ENCODE peak calls at places on chromosomes 4 and X, in ten cellular contexts. E is heart left ventricle, U is GM10248, J is thoracic aorta, L is A549, X is spleen, P is endothelial cell, C is psoas muscle, O is left ventricle myocardium inferior, V is fibroblast of lung. K is an unnamed sample.

GRCh38 chr4:52234539-52235174 is 183.6 kb downstream of the SPATA18 start:
- DNase-seq in V (peak), O (no peak), L (peak), E (no peak), C (no peak), X (no peak), P (no peak), J (no peak), U (no peak), K (no peak)

GRCh38 chr4:8647626-8648025 is 55.1 kb downstream of the CPZ start:
- DNase-seq in X (peak), V (no peak), J (no peak), L (no peak), U (no peak), C (no peak), P (no peak), O (no peak), E (peak), K (no peak)

GRCh38 chr4:169810325-169811323 is 52.9 kb upstream of the HPF1 start:
- DNase-seq in X (no peak), U (peak), P (peak), L (peak), J (no peak), C (no peak), E (peak), V (peak), O (no peak), K (no peak)

GRCh38 chr4:136751530-136751929 is 780.8 kb downstream of the PCDH18 start:
- DNase-seq in L (no peak), V (no peak), P (no peak), O (no peak), J (no peak), X (no peak), C (no peak), E (no peak), U (no peak), K (no peak)

GRCh38 chr4:35771571-35771970 is 472.7 kb downstream of the ARAP2 start:
- DNase-seq in J (no peak), U (no peak), C (no peak), P (no peak), V (no peak), L (no peak), X (no peak), E (no peak), O (no peak), K (no peak)

GRCh38 chr4:163623787-163624186 is 129.3 kb downstream of the TMA16 start:
- DNase-seq in J (no peak), C (no peak), E (no peak), U (no peak), X (no peak), L (no peak), O (no peak), V (no peak), P (no peak), K (no peak)

GRCh38 chrX:65587616-65588526 is 53.3 kb upstream of the LAS1L start:
- DNase-seq in U (no peak), P (no peak), V (peak), X (no peak), L (no peak), J (peak), O (peak), C (peak), E (peak), K (peak)

GRCh38 chr4:16772366-16772850 is 126.0 kb downstream of the LDB2 start:
- DNase-seq in V (peak), P (no peak), L (no peak), J (no peak), C (no peak), X (no peak), O (no peak), E (no peak), U (no peak), K (no peak)

GRCh38 chrX:108735680-108736508 is 469 bp downstream of the IRS4 start:
- DNase-seq in C (no peak), L (no peak), O (no peak), J (no peak), P (peak), U (peak), V (peak), X (no peak), E (no peak), K (no peak)

GRCh38 chrX:103878466-103879151 is 46.6 kb upstream of the RAB9B start:
- DNase-seq in U (no peak), X (no peak), C (no peak), V (peak), P (no peak), J (no peak), L (no peak), O (no peak), E (peak), K (no peak)

GRCh38 chr4:68874507-68874906 is 58.7 kb downstream of the UGT2B10 start:
- DNase-seq in U (no peak), O (no peak), J (no peak), X (no peak), E (no peak), V (no peak), C (no peak), P (no peak), L (no peak), K (no peak)

GRCh38 chr4:78542373-78542772 is 9.2 kb upstream of the ANXA3 start:
- DNase-seq in O (no peak), U (no peak), E (no peak), J (no peak), C (no peak), X (no peak), V (peak), L (no peak), P (no peak), K (no peak)

GRCh38 chrX:71067727-71068051 is 445 bp downstream of the SNX12 start:
- DNase-seq in C (no peak), P (no peak), L (no peak), J (no peak), U (no peak), O (no peak), X (no peak), V (no peak), E (no peak), K (no peak)

GRCh38 chrX:118964252-118964651 is 10.2 kb upstream of the LONRF3 start:
- DNase-seq in U (no peak), E (no peak), X (no peak), L (no peak), O (no peak), C (no peak), J (no peak), P (no peak), V (no peak), K (no peak)

GRCh38 chr4:92305148-92305877 is 1.5 kb downstream of the GRID2 start:
- DNase-seq in J (no peak), V (peak), P (peak), X (no peak), C (peak), L (peak), O (peak), E (peak), U (peak), K (peak)

GRCh38 chr4:173535165-173535737 is 5.2 kb upstream of the HAND2 start:
- DNase-seq in L (no peak), V (no peak), X (no peak), U (no peak), O (no peak), P (no peak), C (no peak), E (no peak), J (no peak), K (no peak)

GRCh38 chr4:173535932-173536331 is 5.9 kb upstream of the HAND2 start:
- DNase-seq in O (no peak), J (no peak), P (no peak), L (no peak), E (no peak), X (no peak), C (no peak), U (no peak), V (no peak), K (no peak)

GRCh38 chr4:173538148-173538902 is 8.3 kb upstream of the HAND2 start:
- DNase-seq in L (no peak), V (no peak), U (no peak), J (no peak), E (peak), C (no peak), X (peak), O (peak), P (peak), K (peak)

GRCh38 chr4:173537628-173538147 is 7.7 kb upstream of the HAND2 start:
- DNase-seq in L (no peak), P (no peak), O (no peak), C (no peak), J (no peak), E (no peak), V (no peak), U (no peak), X (no peak), K (no peak)

DNA sequence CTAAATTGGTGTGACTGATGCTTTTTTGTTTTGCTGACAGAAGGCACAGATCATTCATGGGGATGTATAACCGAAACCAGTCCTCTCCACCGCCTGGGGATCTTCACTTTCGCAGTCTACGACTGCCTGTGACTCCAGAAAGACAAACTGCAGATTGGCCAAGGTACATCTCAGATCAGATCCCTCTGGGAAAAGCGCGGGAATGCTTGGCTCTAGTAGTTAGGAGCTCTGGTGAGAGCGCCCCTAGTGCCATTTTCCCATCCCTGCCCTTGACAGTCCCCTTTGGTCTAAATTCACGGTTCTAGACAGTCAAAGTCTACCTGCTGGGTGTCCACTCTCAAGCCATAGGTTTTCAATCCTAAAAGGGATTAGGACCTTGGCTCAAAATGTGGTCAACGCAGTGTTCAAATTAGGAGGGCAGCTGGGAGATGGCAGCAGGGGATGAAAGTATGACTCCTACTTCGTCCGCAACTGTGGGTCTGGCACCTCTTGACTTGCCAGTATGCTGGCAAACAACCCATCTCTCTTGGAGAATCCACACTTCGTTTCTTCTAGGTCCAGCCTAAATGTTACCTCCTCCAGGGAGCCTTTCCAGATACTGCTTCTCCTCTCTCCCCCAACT is 6.9 kb upstream of the HAND2 start:
- DNase-seq in L (no peak), O (no peak), E (no peak), J (no peak), X (no peak), U (no peak), P (peak), C (no peak), V (no peak), K (no peak)
- TF ChIP-seq CTCF in L (no peak), O (peak), E (peak), J (no peak), X (no peak), U (no peak), P (peak), C (no peak), V (peak), K (no peak)

GRCh38 chr4:11720292-11720691 is 291.6 kb upstream of the HS3ST1 start:
- DNase-seq in U (peak), J (no peak), L (peak), X (no peak), O (no peak), C (no peak), V (peak), P (peak), E (no peak), K (no peak)
- TF ChIP-seq CTCF in U (peak), J (peak), L (peak), X (peak), O (peak), C (peak), V (peak), P (peak), E (peak), K (peak)

GRCh38 chr4:32752962-32753361 is 2032.8 kb downstream of the PCDH7 start:
- DNase-seq in O (no peak), P (no peak), C (no peak), E (no peak), L (no peak), U (no peak), J (no peak), V (no peak), X (no peak), K (no peak)

GRCh38 chr4:32748061-32748460 is 2027.9 kb downstream of the PCDH7 start:
- DNase-seq in V (no peak), C (no peak), L (no peak), U (no peak), O (no peak), X (peak), J (no peak), P (no peak), E (no peak), K (no peak)

GRCh38 chr4:32745351-32745750 is 2025.2 kb downstream of the PCDH7 start:
- DNase-seq in C (no peak), O (no peak), V (no peak), P (no peak), X (no peak), U (no peak), L (no peak), E (no peak), J (no peak), K (no peak)

GRCh38 chr4:32748498-32748897 is 2028.3 kb downstream of the PCDH7 start:
- DNase-seq in V (no peak), L (no peak), X (no peak), E (no peak), J (no peak), O (no peak), C (no peak), P (no peak), U (no peak), K (no peak)
- TF ChIP-seq CTCF in V (no peak), L (no peak), X (no peak), E (no peak), J (no peak), O (no peak), C (no peak), P (no peak), U (no peak), K (no peak)

DNA sequence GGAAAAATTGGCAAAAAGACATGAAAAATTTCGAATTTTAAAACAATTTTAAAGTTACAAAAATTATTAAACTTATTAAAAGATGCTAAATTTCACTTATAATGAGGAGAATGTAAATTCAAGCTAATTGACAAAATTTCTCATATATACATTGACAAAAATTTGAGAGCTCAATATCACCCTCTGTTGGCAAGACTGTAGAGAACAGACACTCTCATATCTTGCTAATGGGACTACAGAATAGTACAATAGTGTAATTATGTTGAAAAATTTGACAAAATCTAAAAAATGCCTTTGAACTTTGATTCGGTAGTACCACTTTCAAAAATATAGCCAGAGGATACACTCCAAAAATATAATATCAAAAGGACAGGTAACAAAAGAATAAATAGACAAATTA is 29.8 kb downstream of the DCAF8L2 start:
- DNase-seq in O (no peak), V (peak), L (no peak), U (no peak), J (no peak), P (no peak), E (no peak), X (no peak), C (no peak), K (no peak)
- TF ChIP-seq CTCF in O (peak), V (peak), L (peak), U (peak), J (no peak), P (peak), E (peak), X (no peak), C (no peak), K (no peak)

GRCh38 chrX:135572436-135572835 is 52.0 kb downstream of the INTS6L start:
- DNase-seq in X (no peak), L (no peak), J (no peak), U (no peak), V (peak), O (no peak), C (no peak), E (no peak), P (no peak), K (no peak)
- TF ChIP-seq CTCF in X (peak), L (peak), J (no peak), U (peak), V (peak), O (peak), C (peak), E (peak), P (peak), K (peak)

GRCh38 chr4:74534936-74535335 is 90.0 kb downstream of the AREG start:
- DNase-seq in U (no peak), C (no peak), E (no peak), O (no peak), V (no peak), L (no peak), P (no peak), J (no peak), X (no peak), K (no peak)

GRCh38 chr4:74534121-74534520 is 89.2 kb downstream of the AREG start:
- DNase-seq in L (no peak), V (no peak), C (no peak), O (no peak), U (no peak), P (no peak), J (no peak), E (no peak), X (no peak), K (no peak)

GRCh38 chr4:74537459-74537858 is 92.5 kb downstream of the AREG start:
- DNase-seq in P (no peak), U (no peak), V (no peak), X (no peak), O (no peak), E (no peak), C (no peak), L (no peak), J (no peak), K (no peak)

GRCh38 chr4:74535471-74535870 is 90.5 kb downstream of the AREG start:
- DNase-seq in C (no peak), L (no peak), E (no peak), V (no peak), O (no peak), P (no peak), J (no peak), X (no peak), U (no peak), K (no peak)

DNA sequence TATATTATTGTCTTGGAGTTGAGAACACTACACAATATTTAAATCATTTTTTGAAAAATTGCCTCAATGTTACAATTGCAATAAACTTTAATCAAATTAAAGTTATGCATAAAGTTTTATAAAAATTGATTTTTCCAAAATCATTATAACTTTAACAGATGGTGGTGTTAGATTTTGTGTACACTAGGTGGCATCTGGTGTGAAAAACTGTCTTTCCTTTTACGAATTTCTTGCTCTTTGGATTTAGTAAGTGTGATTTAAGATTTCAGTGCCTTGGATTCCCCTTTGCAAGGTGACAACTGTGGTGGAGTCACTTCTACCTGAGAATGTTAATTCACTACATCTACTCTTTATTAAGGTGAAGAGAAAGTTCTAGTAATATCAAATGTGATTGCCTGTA is 91.6 kb downstream of the AREG start:
- DNase-seq in L (no peak), V (peak), U (no peak), P (no peak), E (no peak), C (no peak), J (no peak), X (no peak), O (no peak), K (no peak)
- TF ChIP-seq CTCF in L (peak), V (peak), U (no peak), P (peak), E (no peak), C (no peak), J (no peak), X (no peak), O (peak), K (no peak)

GRCh38 chr4:31124008-31124645 is 404.0 kb downstream of the PCDH7 start:
- DNase-seq in J (no peak), X (no peak), U (no peak), V (no peak), O (no peak), L (no peak), E (no peak), P (no peak), C (no peak), K (no peak)

GRCh38 chr4:31125496-31125895 is 405.3 kb downstream of the PCDH7 start:
- DNase-seq in P (no peak), C (no peak), E (no peak), L (no peak), U (no peak), O (no peak), V (no peak), J (no peak), X (no peak), K (no peak)

GRCh38 chr4:31130930-31131329 is 410.8 kb downstream of the PCDH7 start:
- DNase-seq in P (no peak), E (no peak), V (no peak), O (no peak), J (no peak), X (no peak), U (no peak), L (no peak), C (no peak), K (no peak)

DNA sequence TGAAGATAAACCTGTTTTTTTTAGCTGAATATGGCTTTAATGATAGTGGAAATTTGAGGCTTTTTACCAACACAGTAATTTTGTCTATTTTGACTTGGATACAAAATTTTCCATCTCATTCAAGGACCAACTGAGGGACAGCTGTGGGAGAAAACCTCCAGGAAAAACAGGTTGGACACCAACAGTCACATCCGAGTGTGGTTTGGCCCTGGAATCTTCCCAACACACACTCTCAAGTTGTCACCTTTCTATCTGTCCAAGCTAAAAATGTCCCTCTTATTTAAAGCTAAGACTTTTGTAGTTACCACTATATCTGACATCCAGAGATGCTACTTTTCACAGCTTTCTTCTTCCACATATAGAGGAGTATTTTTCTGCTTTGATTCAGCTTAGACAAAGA is 404.9 kb downstream of the PCDH7 start:
- DNase-seq in O (no peak), C (no peak), X (no peak), E (no peak), J (no peak), U (no peak), P (no peak), V (no peak), L (no peak), K (no peak)
- TF ChIP-seq CTCF in O (no peak), C (no peak), X (no peak), E (no peak), J (no peak), U (no peak), P (no peak), V (no peak), L (no peak), K (no peak)

GRCh38 chrX:42442745-42443144 is 335.2 kb downstream of the PPP1R2C start:
- DNase-seq in C (no peak), V (no peak), J (no peak), L (no peak), X (no peak), E (no peak), P (no peak), U (no peak), O (no peak), K (no peak)

DNA sequence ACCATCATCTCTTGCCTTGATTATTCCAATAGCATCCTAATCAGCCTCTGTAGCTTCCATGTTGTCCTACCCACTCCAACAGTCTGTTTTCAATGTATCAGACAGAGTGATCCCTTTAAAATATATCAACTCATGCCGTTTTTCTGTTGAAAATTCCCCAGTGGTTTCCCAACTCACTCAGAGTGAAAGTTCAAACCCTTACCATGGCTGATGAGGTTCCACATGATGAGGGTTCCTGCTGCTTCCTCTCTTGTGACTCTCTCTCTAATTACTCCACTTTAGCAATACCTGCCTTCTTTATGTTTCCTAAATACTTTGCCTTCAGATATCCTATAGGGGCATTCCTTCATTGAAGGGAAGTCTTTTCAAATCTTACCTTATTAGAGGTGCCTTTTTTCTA is 334.7 kb downstream of the PPP1R2C start:
- DNase-seq in V (no peak), O (no peak), E (no peak), X (no peak), L (no peak), C (no peak), P (no peak), U (no peak), J (no peak), K (no peak)
- TF ChIP-seq CTCF in V (no peak), O (no peak), E (no peak), X (no peak), L (no peak), C (no peak), P (no peak), U (no peak), J (no peak), K (no peak)